ENCODE peak calls at places on chromosomes 7 and 10, in seven cellular contexts. V, T, B, S, F, A and Q are unnamed samples.

GRCh38 chr7:136067277-136067676 is 90.1 kb upstream of the MTPN start:
- DNase-seq in T (no peak), B (no peak), A (no peak), S (no peak), F (no peak), V (no peak), Q (no peak)

GRCh38 chr7:44958645-44959344 is 20.0 kb downstream of the MYO1G start:
- DNase-seq in S (no peak), F (peak), B (no peak), V (no peak), A (no peak), T (no peak), Q (no peak)

GRCh38 chr7:78317371-78317770 is 518.8 kb downstream of the PHTF2 start:
- DNase-seq in B (no peak), T (no peak), S (no peak), A (no peak), V (no peak), F (no peak), Q (no peak)

GRCh38 chr10:63767512-63767911 is 246.3 kb downstream of the REEP3 start:
- DNase-seq in T (no peak), V (peak), A (no peak), S (no peak), B (peak), F (no peak), Q (no peak)

GRCh38 chr10:117257701-117258100 is 16.8 kb downstream of the SLC18A2 start:
- DNase-seq in S (no peak), A (no peak), F (no peak), T (no peak), V (no peak), B (no peak), Q (no peak)

GRCh38 chr10:110137142-110137545 is 70.3 kb upstream of the MXI1 start:
- DNase-seq in S (peak), F (peak), T (no peak), V (peak), A (no peak), B (peak), Q (peak)

GRCh38 chr10:128998101-128998500 is 468.9 kb upstream of the MGMT start:
- DNase-seq in T (no peak), S (no peak), B (no peak), F (no peak), V (no peak), A (no peak), Q (no peak)

GRCh38 chr10:75261813-75262725 is 26.3 kb upstream of the COMTD1 start:
- DNase-seq in A (peak), B (no peak), S (no peak), T (no peak), V (no peak), F (peak), Q (no peak)

GRCh38 chr7:138752568-138753518 is 45.0 kb upstream of the TMEM213 start:
- DNase-seq in B (no peak), S (no peak), A (peak), V (no peak), T (no peak), F (no peak), Q (no peak)

GRCh38 chr10:12428447-12429135 is 79.2 kb downstream of the CAMK1D start:
- DNase-seq in T (no peak), V (no peak), B (no peak), S (no peak), A (no peak), F (no peak), Q (no peak)

GRCh38 chr10:27344568-27345454 is 104.2 kb upstream of the ACBD5 start:
- DNase-seq in S (no peak), T (no peak), V (no peak), F (no peak), B (no peak), A (no peak), Q (no peak)

GRCh38 chr7:77362905-77363304 is 53.2 kb downstream of the GSAP start:
- DNase-seq in S (no peak), B (no peak), F (no peak), V (no peak), A (no peak), T (no peak), Q (no peak)

GRCh38 chr7:45568536-45569289 is 5.5 kb upstream of the ADCY1 start:
- DNase-seq in A (no peak), V (no peak), S (no peak), F (no peak), T (no peak), B (no peak), Q (no peak)

DNA sequence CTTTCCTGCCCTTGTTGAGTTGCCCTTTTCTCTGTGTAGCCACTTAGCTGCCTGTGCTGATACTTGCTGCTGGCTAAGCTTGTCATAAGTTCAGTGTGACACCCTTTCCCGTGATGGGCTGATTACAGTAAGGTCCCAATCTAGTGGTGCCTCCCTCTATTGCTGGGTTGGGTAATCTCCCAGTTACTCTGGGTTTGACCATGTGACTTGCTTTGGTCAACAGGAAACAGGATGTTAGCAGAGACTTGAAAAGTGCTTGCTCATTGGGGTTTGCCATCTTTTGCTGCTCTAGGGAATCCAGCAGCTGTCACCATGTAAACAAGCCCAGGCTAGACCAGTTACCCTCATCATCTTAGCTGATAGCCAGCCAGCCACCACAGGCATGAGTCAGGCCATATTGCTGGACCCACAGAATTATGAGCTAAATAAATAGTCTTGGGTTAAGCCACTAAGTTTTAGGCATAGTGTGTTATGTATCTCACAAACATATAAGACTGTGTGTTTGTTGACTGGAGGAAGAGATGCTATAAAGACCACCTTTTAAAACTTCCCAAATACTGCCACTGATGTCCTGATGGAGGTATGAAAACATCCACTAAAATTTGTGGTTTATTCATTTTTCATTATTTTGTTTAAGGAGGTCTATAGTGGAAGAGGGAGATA is 4.0 kb upstream of the LEP start:
- DNase-seq in B (peak), T (no peak), F (peak), V (peak), S (peak), A (no peak), Q (no peak)
- TF ChIP-seq CTCF in B (no peak), T (no peak), F (no peak), V (no peak), S (no peak), A (no peak), Q (no peak)

GRCh38 chr7:30474485-30474884 is 4.1 kb downstream of the NOD1 start:
- DNase-seq in V (no peak), B (no peak), S (no peak), A (no peak), F (no peak), T (no peak), Q (no peak)

GRCh38 chr7:30475580-30475979 is 3.0 kb downstream of the NOD1 start:
- DNase-seq in T (no peak), B (no peak), S (no peak), A (no peak), V (no peak), F (peak), Q (no peak)

GRCh38 chr7:30476401-30477145 is 2.0 kb downstream of the NOD1 start:
- DNase-seq in V (peak), T (no peak), A (peak), B (no peak), F (peak), S (no peak), Q (no peak)

GRCh38 chr7:30474893-30475292 is 3.7 kb downstream of the NOD1 start:
- DNase-seq in B (no peak), F (peak), S (peak), A (no peak), V (peak), T (no peak), Q (no peak)

GRCh38 chr7:30478349-30479228 is at the start of gene NOD1:
- DNase-seq in F (peak), S (no peak), T (peak), V (peak), A (peak), B (peak), Q (no peak)
- TF ChIP-seq CTCF in F (peak), S (no peak), T (peak), V (no peak), A (no peak), B (peak), Q (no peak)

GRCh38 chr7:129144834-129145668 is 544 bp downstream of the TSPAN33 start:
- DNase-seq in S (no peak), V (no peak), F (no peak), A (peak), T (no peak), B (no peak), Q (no peak)
- TF ChIP-seq CTCF in S (peak), V (peak), F (peak), A (no peak), T (peak), B (peak), Q (peak)

GRCh38 chr7:13990984-13991790 is 1.7 kb upstream of the ETV1 start:
- DNase-seq in B (peak), A (peak), S (peak), V (peak), T (peak), F (peak), Q (peak)
- TF ChIP-seq CTCF in B (no peak), A (no peak), S (no peak), V (no peak), T (no peak), F (peak), Q (no peak)